ENCODE peak calls at places on chromosomes 11 and 22, in seven cellular contexts. One of them, this sample, is unnamed.

GRCh38 chr11:119519796-119520195 is 96.8 kb upstream of the THY1 start:
- DNase-seq in HepG2: no peak
- DNase-seq in SK-N-SH: no peak
- DNase-seq in K562: no peak
- DNase-seq in H1: no peak
- DNase-seq in GM12878: no peak
- DNase-seq in HCT116: no peak
- DNase-seq in this sample: no peak

GRCh38 chr22:24208012-24208749 is 26.9 kb downstream of the SUSD2 start:
- DNase-seq in SK-N-SH: peak; percentile 2
- DNase-seq in GM12878: no peak
- DNase-seq in H1: no peak
- DNase-seq in HepG2: peak; percentile 92
- DNase-seq in HCT116: peak; percentile 95
- DNase-seq in K562: no peak
- DNase-seq in this sample: peak; percentile 90

GRCh38 chr22:23984430-23984829 is 4.5 kb downstream of the GSTT2 start:
- DNase-seq in SK-N-SH: peak; percentile 52
- DNase-seq in H1: peak; percentile 68
- DNase-seq in HCT116: peak; percentile 48
- DNase-seq in GM12878: no peak
- DNase-seq in K562: no peak
- DNase-seq in HepG2: no peak
- DNase-seq in this sample: no peak

GRCh38 chr11:114343020-114343419 is 46.8 kb downstream of the NNMT start:
- DNase-seq in HCT116: no peak
- DNase-seq in HepG2: no peak
- DNase-seq in K562: no peak
- DNase-seq in H1: no peak
- DNase-seq in GM12878: no peak
- DNase-seq in SK-N-SH: no peak
- DNase-seq in this sample: no peak

GRCh38 chr11:2308713-2309112 is 6.9 kb downstream of the TSPAN32 start:
- DNase-seq in GM12878: no peak
- DNase-seq in K562: no peak
- DNase-seq in SK-N-SH: no peak
- DNase-seq in HCT116: no peak
- DNase-seq in H1: no peak
- DNase-seq in HepG2: no peak
- DNase-seq in this sample: no peak

GRCh38 chr11:17012712-17013547 is 1.3 kb downstream of the PLEKHA7 start:
- DNase-seq in GM12878: no peak
- DNase-seq in K562: no peak
- DNase-seq in H1: no peak
- DNase-seq in HepG2: peak; percentile 95
- DNase-seq in HCT116: peak; percentile 12
- DNase-seq in SK-N-SH: no peak
- DNase-seq in this sample: peak; percentile 41

GRCh38 chr11:15291885-15292284 is 177.2 kb downstream of the INSC start:
- DNase-seq in K562: no peak
- DNase-seq in SK-N-SH: no peak
- DNase-seq in H1: no peak
- DNase-seq in GM12878: no peak
- DNase-seq in HCT116: no peak
- DNase-seq in HepG2: no peak
- DNase-seq in this sample: no peak

GRCh38 chr11:75204012-75204674 is 36.4 kb upstream of the TPBGL start:
- DNase-seq in K562: no peak
- DNase-seq in HCT116: no peak
- DNase-seq in GM12878: no peak
- DNase-seq in SK-N-SH: no peak
- DNase-seq in HepG2: peak; percentile 90
- DNase-seq in H1: no peak
- DNase-seq in this sample: no peak

GRCh38 chr22:25774575-25775026 is 32.6 kb downstream of the MYO18B start:
- DNase-seq in K562: no peak
- DNase-seq in GM12878: no peak
- DNase-seq in HepG2: no peak
- DNase-seq in H1: peak; percentile 86
- DNase-seq in HCT116: no peak
- DNase-seq in SK-N-SH: peak; percentile 84
- DNase-seq in this sample: no peak

GRCh38 chr22:26318975-26319374 is 110.1 kb upstream of the ASPHD2 start:
- DNase-seq in K562: peak; percentile 14
- DNase-seq in HepG2: peak; percentile 13
- DNase-seq in HCT116: no peak
- DNase-seq in GM12878: no peak
- DNase-seq in SK-N-SH: no peak
- DNase-seq in H1: no peak
- DNase-seq in this sample: no peak

GRCh38 chr22:17131686-17132085 is 10.5 kb upstream of the TMEM121B start:
- DNase-seq in H1: no peak
- DNase-seq in K562: no peak
- DNase-seq in SK-N-SH: no peak
- DNase-seq in GM12878: no peak
- DNase-seq in HCT116: no peak
- DNase-seq in HepG2: no peak
- DNase-seq in this sample: no peak

GRCh38 chr22:38479096-38479840 is 11.4 kb downstream of the KDELR3 start:
- DNase-seq in SK-N-SH: no peak
- DNase-seq in H1: no peak
- DNase-seq in GM12878: no peak
- DNase-seq in HepG2: no peak
- DNase-seq in K562: no peak
- DNase-seq in HCT116: no peak
- DNase-seq in this sample: no peak

GRCh38 chr11:75781296-75781695 is 12.7 kb downstream of the DGAT2 start:
- DNase-seq in HepG2: no peak
- DNase-seq in GM12878: no peak
- DNase-seq in SK-N-SH: no peak
- DNase-seq in K562: no peak
- DNase-seq in HCT116: no peak
- DNase-seq in H1: no peak
- DNase-seq in this sample: no peak

GRCh38 chr22:37818397-37819099 is 4.6 kb upstream of the GALR3 start:
- DNase-seq in HCT116: no peak
- DNase-seq in GM12878: no peak
- DNase-seq in K562: no peak
- DNase-seq in HepG2: no peak
- DNase-seq in SK-N-SH: no peak
- DNase-seq in H1: peak; percentile 81
- DNase-seq in this sample: no peak

GRCh38 chr11:41845066-41845465 is 385.6 kb upstream of the LRRC4C start:
- DNase-seq in GM12878: no peak
- DNase-seq in SK-N-SH: no peak
- DNase-seq in HepG2: no peak
- DNase-seq in H1: no peak
- DNase-seq in K562: no peak
- DNase-seq in HCT116: no peak
- DNase-seq in this sample: no peak

GRCh38 chr22:17945851-17946690 is 78.3 kb downstream of the MICAL3 start:
- DNase-seq in GM12878: no peak
- DNase-seq in HepG2: no peak
- DNase-seq in SK-N-SH: no peak
- DNase-seq in HCT116: no peak
- DNase-seq in H1: no peak
- DNase-seq in K562: no peak
- DNase-seq in this sample: no peak

GRCh38 chr11:105862736-105863367 is 159.2 kb downstream of the MSANTD4 start:
- DNase-seq in H1: no peak
- DNase-seq in HCT116: peak; percentile 41
- DNase-seq in SK-N-SH: peak; percentile 29
- DNase-seq in K562: no peak
- DNase-seq in HepG2: peak; percentile 36
- DNase-seq in GM12878: no peak
- DNase-seq in this sample: peak; percentile 70
- TF ChIP-seq JUND in H1: no peak
- TF ChIP-seq JUND in HCT116: no peak
- TF ChIP-seq JUND in SK-N-SH: no peak
- TF ChIP-seq JUND in K562: no peak
- TF ChIP-seq JUND in HepG2: no peak
- TF ChIP-seq JUND in GM12878: no peak
- TF ChIP-seq JUND in this sample: no peak

GRCh38 chr11:100578966-100579365 is 108.1 kb upstream of the ARHGAP42 start:
- DNase-seq in HCT116: no peak
- DNase-seq in GM12878: no peak
- DNase-seq in K562: no peak
- DNase-seq in H1: no peak
- DNase-seq in HepG2: no peak
- DNase-seq in SK-N-SH: no peak
- DNase-seq in this sample: no peak
- TF ChIP-seq JUND in HCT116: no peak
- TF ChIP-seq JUND in GM12878: no peak
- TF ChIP-seq JUND in K562: no peak
- TF ChIP-seq JUND in H1: peak; percentile 82
- TF ChIP-seq JUND in HepG2: no peak
- TF ChIP-seq JUND in SK-N-SH: no peak
- TF ChIP-seq JUND in this sample: no peak

DNA sequence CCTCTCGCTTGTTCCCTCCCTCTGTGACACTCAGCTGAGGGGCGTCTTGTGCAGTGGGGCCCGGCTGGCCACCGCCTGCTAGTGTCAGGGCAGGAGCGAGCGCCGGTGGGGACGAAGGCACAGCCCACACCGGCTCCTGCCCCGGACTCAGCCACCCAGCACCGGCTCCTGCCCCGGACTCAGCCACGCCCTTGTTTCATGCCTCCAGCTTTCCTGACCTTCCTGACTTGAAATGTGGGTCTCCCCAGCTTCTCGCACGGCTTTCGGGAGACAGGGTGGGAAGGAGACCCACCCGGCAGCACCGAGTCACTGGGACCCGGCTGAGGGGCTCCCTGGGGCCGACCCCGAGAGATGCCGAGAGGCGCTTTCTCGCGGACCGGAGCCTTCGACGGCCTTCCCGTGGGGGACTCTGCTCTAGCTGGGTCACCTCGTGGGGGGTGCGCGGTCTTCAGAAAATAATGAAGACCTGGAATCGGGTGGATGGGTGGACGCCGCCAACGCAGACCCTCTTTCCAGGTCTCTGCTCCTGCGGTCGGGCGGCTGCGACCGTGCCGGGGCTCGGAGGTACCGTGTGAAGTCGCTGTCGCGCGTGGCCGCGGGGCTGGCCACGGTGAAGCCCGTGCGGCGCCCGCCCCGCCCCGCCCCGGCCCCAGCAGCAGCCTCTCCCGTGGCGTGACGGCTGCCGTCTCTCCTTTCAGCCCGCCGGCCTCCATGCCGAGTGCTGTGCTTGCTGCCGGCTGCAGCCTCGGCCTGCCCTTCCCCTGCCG is 10.2 kb downstream of the GLB1L2 start:
- DNase-seq in GM12878: no peak
- DNase-seq in K562: no peak
- DNase-seq in HepG2: no peak
- DNase-seq in HCT116: no peak
- DNase-seq in SK-N-SH: no peak
- DNase-seq in H1: no peak
- DNase-seq in this sample: no peak
- TF ChIP-seq JUND in GM12878: no peak
- TF ChIP-seq JUND in K562: no peak
- TF ChIP-seq JUND in HepG2: no peak
- TF ChIP-seq JUND in HCT116: no peak
- TF ChIP-seq JUND in SK-N-SH: no peak
- TF ChIP-seq JUND in H1: no peak
- TF ChIP-seq JUND in this sample: no peak

GRCh38 chr11:62647609-62648005 is 1.2 kb upstream of the GANAB start:
- DNase-seq in H1: no peak
- DNase-seq in SK-N-SH: no peak
- DNase-seq in K562: no peak
- DNase-seq in GM12878: no peak
- DNase-seq in HepG2: no peak
- DNase-seq in HCT116: no peak
- DNase-seq in this sample: no peak
- TF ChIP-seq JUND in H1: no peak
- TF ChIP-seq JUND in SK-N-SH: no peak
- TF ChIP-seq JUND in K562: no peak
- TF ChIP-seq JUND in GM12878: no peak
- TF ChIP-seq JUND in HepG2: no peak
- TF ChIP-seq JUND in HCT116: no peak
- TF ChIP-seq JUND in this sample: no peak

GRCh38 chr11:452203-452744 is 2.2 kb downstream of the PTDSS2 start:
- DNase-seq in HepG2: no peak
- DNase-seq in K562: no peak
- DNase-seq in HCT116: no peak
- DNase-seq in H1: no peak
- DNase-seq in GM12878: no peak
- DNase-seq in SK-N-SH: no peak
- DNase-seq in this sample: no peak

GRCh38 chr11:452916-453527 is 2.9 kb downstream of the PTDSS2 start:
- DNase-seq in GM12878: no peak
- DNase-seq in K562: no peak
- DNase-seq in HepG2: no peak
- DNase-seq in SK-N-SH: no peak
- DNase-seq in H1: no peak
- DNase-seq in HCT116: no peak
- DNase-seq in this sample: no peak

GRCh38 chr11:449889-450808 is at the start of gene PTDSS2:
- DNase-seq in K562: peak; percentile 81
- DNase-seq in H1: peak; percentile 94
- DNase-seq in HCT116: peak; percentile 91
- DNase-seq in GM12878: peak; percentile 75
- DNase-seq in HepG2: peak; percentile 89
- DNase-seq in SK-N-SH: peak; percentile 94
- DNase-seq in this sample: peak; percentile 92

GRCh38 chr11:451738-452137 is 1.7 kb downstream of the PTDSS2 start:
- DNase-seq in SK-N-SH: no peak
- DNase-seq in K562: no peak
- DNase-seq in GM12878: no peak
- DNase-seq in HCT116: no peak
- DNase-seq in H1: no peak
- DNase-seq in HepG2: no peak
- DNase-seq in this sample: no peak

GRCh38 chr11:450809-451451 is 851 bp downstream of the PTDSS2 start:
- DNase-seq in HepG2: peak; percentile 70
- DNase-seq in GM12878: no peak
- DNase-seq in SK-N-SH: peak; percentile 69
- DNase-seq in HCT116: peak; percentile 38
- DNase-seq in H1: no peak
- DNase-seq in K562: peak; percentile 50
- DNase-seq in this sample: peak; percentile 69
- TF ChIP-seq JUND in HepG2: no peak
- TF ChIP-seq JUND in GM12878: no peak
- TF ChIP-seq JUND in SK-N-SH: no peak
- TF ChIP-seq JUND in HCT116: no peak
- TF ChIP-seq JUND in H1: no peak
- TF ChIP-seq JUND in K562: no peak
- TF ChIP-seq JUND in this sample: no peak

GRCh38 chr11:81080476-81080875 is 1639.6 kb upstream of the TENM4 start:
- DNase-seq in HCT116: no peak
- DNase-seq in K562: no peak
- DNase-seq in SK-N-SH: no peak
- DNase-seq in GM12878: no peak
- DNase-seq in H1: no peak
- DNase-seq in HepG2: no peak
- DNase-seq in this sample: no peak
- TF ChIP-seq JUND in HCT116: no peak
- TF ChIP-seq JUND in K562: no peak
- TF ChIP-seq JUND in SK-N-SH: no peak
- TF ChIP-seq JUND in GM12878: no peak
- TF ChIP-seq JUND in H1: no peak
- TF ChIP-seq JUND in HepG2: no peak
- TF ChIP-seq JUND in this sample: no peak

GRCh38 chr11:78223320-78223954 is 34.7 kb downstream of the USP35 start:
- DNase-seq in H1: no peak
- DNase-seq in GM12878: peak; percentile 62
- DNase-seq in SK-N-SH: no peak
- DNase-seq in HepG2: no peak
- DNase-seq in HCT116: no peak
- DNase-seq in K562: no peak
- DNase-seq in this sample: no peak
- TF ChIP-seq JUND in H1: no peak
- TF ChIP-seq JUND in GM12878: no peak
- TF ChIP-seq JUND in SK-N-SH: no peak
- TF ChIP-seq JUND in HepG2: no peak
- TF ChIP-seq JUND in HCT116: no peak
- TF ChIP-seq JUND in K562: no peak
- TF ChIP-seq JUND in this sample: no peak